ENCODE peak calls at places on chromosomes 6 and 20, in four cellular contexts. One of them, this sample, is unnamed.

GRCh38 chr6:89120371-89120770 is 2.5 kb upstream of the SRSF12 start:
- DNase-seq in GM12878: no peak
- DNase-seq in WTC11: no peak
- DNase-seq in K562: no peak
- DNase-seq in this sample: no peak

GRCh38 chr20:62473717-62474584 is 1.8 kb downstream of the GATA5 start:
- DNase-seq in GM12878: no peak
- DNase-seq in WTC11: peak
- DNase-seq in K562: no peak
- DNase-seq in this sample: no peak

GRCh38 chr6:97864366-97864765 is 581.4 kb upstream of the MMS22L start:
- DNase-seq in GM12878: no peak
- DNase-seq in WTC11: no peak
- DNase-seq in K562: no peak
- DNase-seq in this sample: no peak

GRCh38 chr20:8855315-8855714 is 213.6 kb upstream of the PLCB4 start:
- DNase-seq in GM12878: no peak
- DNase-seq in WTC11: no peak
- DNase-seq in K562: no peak
- DNase-seq in this sample: no peak

GRCh38 chr20:50242863-50243609 is 52.4 kb downstream of the CEBPB start:
- DNase-seq in GM12878: no peak
- DNase-seq in WTC11: no peak
- DNase-seq in K562: no peak
- DNase-seq in this sample: peak

GRCh38 chr20:24102290-24102689 is 113.7 kb upstream of the GGTLC1 start:
- DNase-seq in GM12878: no peak
- DNase-seq in WTC11: peak
- DNase-seq in K562: no peak
- DNase-seq in this sample: peak

GRCh38 chr6:138593100-138593877 is 94.0 kb upstream of the NHSL1 start:
- DNase-seq in GM12878: peak
- DNase-seq in WTC11: no peak
- DNase-seq in K562: no peak
- DNase-seq in this sample: peak

GRCh38 chr20:32963176-32963575 is 41.1 kb downstream of the SUN5 start:
- DNase-seq in GM12878: no peak
- DNase-seq in WTC11: no peak
- DNase-seq in K562: no peak
- DNase-seq in this sample: no peak

GRCh38 chr6:46940433-46941226 is 18.9 kb upstream of the ADGRF5 start:
- DNase-seq in GM12878: no peak
- DNase-seq in WTC11: no peak
- DNase-seq in K562: no peak
- DNase-seq in this sample: no peak

DNA sequence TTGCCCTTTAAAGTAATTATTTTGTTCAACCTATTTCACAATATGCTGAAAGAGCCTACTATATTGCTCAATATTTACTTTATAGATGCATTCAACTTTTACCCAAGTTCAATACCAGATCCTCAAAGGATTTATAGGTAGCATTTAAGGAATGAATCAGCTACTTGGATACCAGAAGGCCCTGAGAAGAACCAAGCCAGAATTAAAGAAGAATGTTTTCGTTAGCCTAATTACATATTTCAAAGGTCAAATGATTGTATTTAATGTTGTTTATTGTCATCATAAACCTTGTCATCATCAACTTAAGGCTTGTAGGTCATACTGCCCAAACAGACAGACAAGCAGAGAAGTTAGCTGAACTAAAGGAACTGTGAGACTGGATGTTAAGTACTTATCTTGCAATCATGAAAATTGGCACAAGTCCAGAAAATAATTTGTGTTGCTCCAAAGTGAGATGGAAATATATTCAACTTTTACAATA is 636.7 kb downstream of the RFPL4B start:
- DNase-seq in GM12878: no peak
- DNase-seq in WTC11: no peak
- DNase-seq in K562: no peak
- DNase-seq in this sample: no peak
- TF ChIP-seq ETV6 in GM12878: no peak
- TF ChIP-seq ETV6 in WTC11: no peak
- TF ChIP-seq ETV6 in K562: no peak
- TF ChIP-seq ETV6 in this sample: no peak

GRCh38 chr6:10033223-10033829 is 381.5 kb downstream of the TFAP2A start:
- DNase-seq in GM12878: no peak
- DNase-seq in WTC11: no peak
- DNase-seq in K562: no peak
- DNase-seq in this sample: peak
- TF ChIP-seq ETV6 in GM12878: no peak
- TF ChIP-seq ETV6 in WTC11: no peak
- TF ChIP-seq ETV6 in K562: no peak
- TF ChIP-seq ETV6 in this sample: no peak

DNA sequence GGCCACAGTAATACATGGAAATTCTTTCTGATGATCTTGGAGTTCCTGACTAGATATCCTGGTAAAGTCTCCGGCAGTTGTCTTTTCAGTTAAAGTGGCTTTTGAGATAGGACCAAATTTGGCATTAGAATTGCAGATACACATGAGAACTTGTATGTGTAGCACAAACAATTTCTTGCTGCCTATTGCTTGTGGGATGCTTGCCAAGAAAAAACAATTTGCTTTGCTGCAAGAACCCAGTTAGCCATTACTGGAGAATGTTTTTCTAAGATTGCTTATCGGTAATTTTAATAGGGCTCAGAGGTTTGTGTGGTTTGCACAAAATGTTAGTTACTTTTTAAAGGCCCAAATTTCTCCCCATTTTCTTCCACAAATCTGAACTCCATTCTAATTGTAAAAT is 696.7 kb upstream of the CITED2 start:
- DNase-seq in GM12878: no peak
- DNase-seq in WTC11: no peak
- DNase-seq in K562: no peak
- DNase-seq in this sample: no peak
- TF ChIP-seq ETV6 in GM12878: no peak
- TF ChIP-seq ETV6 in WTC11: no peak
- TF ChIP-seq ETV6 in K562: no peak
- TF ChIP-seq ETV6 in this sample: no peak

DNA sequence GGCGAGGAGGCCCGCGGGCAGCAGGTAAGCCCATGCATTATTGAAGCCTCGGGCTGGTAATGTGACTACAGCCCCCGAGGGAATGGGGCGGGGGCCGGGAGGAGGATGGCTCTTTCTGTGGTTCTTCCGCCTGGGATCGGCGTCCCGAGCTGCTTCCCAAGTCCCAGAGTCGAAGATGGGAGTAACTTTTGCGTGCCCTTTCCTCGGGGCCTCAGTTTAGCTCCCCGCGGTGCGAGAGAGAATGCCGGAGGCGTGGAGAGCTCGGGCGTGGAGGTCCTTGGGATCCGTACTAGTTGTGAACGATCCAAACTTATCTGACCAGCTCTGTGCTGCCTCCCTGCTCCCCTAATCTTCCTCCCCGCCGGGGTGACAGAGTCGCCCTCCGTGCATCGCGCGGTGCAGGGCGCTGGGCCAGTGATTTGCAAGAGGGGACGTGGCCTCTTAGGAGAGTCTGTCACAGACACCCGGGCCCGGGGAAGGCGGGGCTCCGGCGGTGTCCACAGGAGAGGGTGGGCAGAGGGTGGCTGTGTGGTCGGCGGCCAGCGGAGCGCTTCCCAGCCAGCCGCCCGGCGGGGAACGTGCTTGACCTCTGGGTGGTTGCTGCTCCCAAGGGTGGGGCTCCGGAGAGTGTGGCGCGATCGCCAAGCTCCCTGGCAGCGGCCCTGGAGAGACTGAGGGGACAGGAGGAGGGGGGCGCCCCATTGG is 815 bp downstream of the UTRN start:
- DNase-seq in GM12878: no peak
- DNase-seq in WTC11: peak
- DNase-seq in K562: peak
- DNase-seq in this sample: peak
- TF ChIP-seq ETV6 in GM12878: no peak
- TF ChIP-seq ETV6 in WTC11: no peak
- TF ChIP-seq ETV6 in K562: no peak
- TF ChIP-seq ETV6 in this sample: peak

DNA sequence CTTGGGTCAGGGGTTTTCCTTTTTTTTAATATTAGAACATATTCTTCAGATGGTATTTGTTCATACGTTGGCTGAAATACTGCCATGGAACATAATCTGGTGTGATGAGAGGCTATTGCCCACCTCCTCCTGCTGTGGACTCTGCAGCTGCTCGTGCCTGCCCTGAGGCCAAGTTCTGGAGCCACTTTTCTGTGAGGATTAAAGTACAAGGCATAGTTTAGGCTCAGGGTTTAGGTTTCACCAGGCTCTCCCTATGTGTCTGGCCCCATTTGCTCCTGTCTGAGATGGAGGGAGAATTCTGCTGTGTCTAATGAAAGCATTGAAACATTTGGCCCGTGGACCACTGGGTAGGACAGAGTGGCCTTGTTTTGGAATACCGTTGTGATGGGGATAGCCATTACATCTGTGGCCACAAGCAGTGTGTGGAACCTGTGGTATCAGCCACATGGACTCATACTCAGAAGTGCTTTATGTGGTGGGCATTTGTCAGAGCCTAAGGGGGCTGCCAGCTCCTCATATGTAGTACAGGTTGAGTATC is 5.9 kb downstream of the WRNIP1 start:
- DNase-seq in GM12878: no peak
- DNase-seq in WTC11: no peak
- DNase-seq in K562: no peak
- DNase-seq in this sample: no peak
- TF ChIP-seq ETV6 in GM12878: no peak
- TF ChIP-seq ETV6 in WTC11: no peak
- TF ChIP-seq ETV6 in K562: no peak
- TF ChIP-seq ETV6 in this sample: no peak

This sample was measured in HepG2.